ENCODE peak calls at places on chromosomes 16 and 17, in seven cellular contexts. R is breast epithelium, O is astrocyte of the cerebellum, K is brain microvascular endothelial cell, X is ovary, L is BJ, S is cardiac muscle cell. E is an unnamed sample.

GRCh38 chr17:50094753-50095616 is at the start of gene PDK2:
- DNase-seq in R (peak; percentile 98), O (peak; percentile 88), K (peak; percentile 92), X (peak; percentile 96), L (peak; percentile 63), S (peak; percentile 98), E (peak; percentile 84)

GRCh38 chr17:77328823-77329740 is 188.3 kb downstream of the SEC14L1 start:
- DNase-seq in R (peak; percentile 17), O (no peak), K (no peak), X (no peak), L (no peak), S (no peak), E (no peak)

GRCh38 chr16:31258366-31258765 is 1.4 kb upstream of the ITGAM start:
- DNase-seq in R (no peak), O (no peak), K (no peak), X (no peak), L (no peak), S (no peak), E (no peak)

GRCh38 chr17:38687291-38687690 is 12.5 kb upstream of the EPOP start:
- DNase-seq in R (no peak), O (no peak), K (no peak), X (no peak), L (no peak), S (peak; percentile 53), E (no peak)

GRCh38 chr17:81599719-81600486 is 37.0 kb downstream of the NPLOC4 start:
- DNase-seq in R (no peak), O (no peak), K (peak; percentile 74), X (no peak), L (no peak), S (no peak), E (no peak)

GRCh38 chr17:19769946-19770652 is 22.0 kb upstream of the ALDH3A1 start:
- DNase-seq in R (no peak), O (no peak), K (no peak), X (no peak), L (peak; percentile 84), S (peak; percentile 54), E (no peak)

GRCh38 chr16:80208015-80208414 is 332.8 kb upstream of the DYNLRB2 start:
- DNase-seq in R (no peak), O (no peak), K (no peak), X (no peak), L (no peak), S (no peak), E (no peak)

GRCh38 chr17:41912925-41913324 is 5.8 kb downstream of the ACLY start:
- DNase-seq in R (no peak), O (no peak), K (no peak), X (no peak), L (no peak), S (no peak), E (no peak)

GRCh38 chr17:68684860-68685493 is 83.8 kb upstream of the FAM20A start:
- DNase-seq in R (no peak), O (no peak), K (no peak), X (no peak), L (no peak), S (peak; percentile 70), E (no peak)

GRCh38 chr16:28875134-28876015 is 2.9 kb upstream of the ATP2A1 start:
- DNase-seq in R (no peak), O (no peak), K (no peak), X (no peak), L (no peak), S (no peak), E (no peak)

GRCh38 chr17:9024497-9024896 is 3.2 kb downstream of the NTN1 start:
- DNase-seq in R (no peak), O (no peak), K (no peak), X (no peak), L (no peak), S (no peak), E (no peak)

GRCh38 chr17:9389116-9389515 is 186.5 kb downstream of the STX8 start:
- DNase-seq in R (no peak), O (peak; percentile 59), K (peak; percentile 87), X (no peak), L (peak; percentile 76), S (peak; percentile 74), E (peak; percentile 85)

GRCh38 chr17:41695134-41695661 is 6.5 kb downstream of the EIF1 start:
- DNase-seq in R (no peak), O (no peak), K (no peak), X (no peak), L (no peak), S (no peak), E (no peak)

GRCh38 chr16:1794221-1794871 is 841 bp upstream of the IGFALS start:
- DNase-seq in R (no peak), O (no peak), K (no peak), X (peak; percentile 28), L (no peak), S (no peak), E (no peak)

GRCh38 chr16:23435500-23435899 is 17.5 kb downstream of the COG7 start:
- DNase-seq in R (no peak), O (no peak), K (peak; percentile 53), X (no peak), L (no peak), S (peak; percentile 68), E (peak; percentile 5)

GRCh38 chr17:29625037-29625750 is 2.5 kb upstream of the CORO6 start:
- DNase-seq in R (no peak), O (no peak), K (no peak), X (no peak), L (no peak), S (peak; percentile 60), E (no peak)

GRCh38 chr17:57523926-57524634 is 221.0 kb downstream of the CCDC182 start:
- DNase-seq in R (peak; percentile 67), O (no peak), K (no peak), X (no peak), L (no peak), S (no peak), E (no peak)

GRCh38 chr17:66088173-66088572 is 103.8 kb downstream of the CEP112 start:
- DNase-seq in R (no peak), O (no peak), K (no peak), X (no peak), L (no peak), S (no peak), E (no peak)

GRCh38 chr17:36601303-36602029 is at the start of gene MRM1:
- DNase-seq in R (peak; percentile 83), O (peak; percentile 58), K (peak; percentile 81), X (peak; percentile 94), L (peak; percentile 72), S (peak; percentile 92), E (peak; percentile 51)
- TF ChIP-seq CTCF in R (no peak), O (no peak), K (peak; percentile 32), X (no peak), L (peak; percentile 30), S (peak; percentile 24), E (no peak)

GRCh38 chr17:83107656-83108048 is 28.2 kb downstream of the METRNL start:
- DNase-seq in R (no peak), O (no peak), K (no peak), X (no peak), L (no peak), S (no peak), E (no peak)

GRCh38 chr17:83106913-83107655 is 27.7 kb downstream of the METRNL start:
- DNase-seq in R (no peak), O (no peak), K (no peak), X (no peak), L (no peak), S (peak; percentile 32), E (no peak)

GRCh38 chr17:83105512-83105911 is 26.1 kb downstream of the METRNL start:
- DNase-seq in R (no peak), O (no peak), K (no peak), X (no peak), L (no peak), S (no peak), E (no peak)

GRCh38 chr17:83104577-83105505 is 25.4 kb downstream of the METRNL start:
- DNase-seq in R (no peak), O (no peak), K (no peak), X (no peak), L (no peak), S (peak; percentile 53), E (no peak)

DNA sequence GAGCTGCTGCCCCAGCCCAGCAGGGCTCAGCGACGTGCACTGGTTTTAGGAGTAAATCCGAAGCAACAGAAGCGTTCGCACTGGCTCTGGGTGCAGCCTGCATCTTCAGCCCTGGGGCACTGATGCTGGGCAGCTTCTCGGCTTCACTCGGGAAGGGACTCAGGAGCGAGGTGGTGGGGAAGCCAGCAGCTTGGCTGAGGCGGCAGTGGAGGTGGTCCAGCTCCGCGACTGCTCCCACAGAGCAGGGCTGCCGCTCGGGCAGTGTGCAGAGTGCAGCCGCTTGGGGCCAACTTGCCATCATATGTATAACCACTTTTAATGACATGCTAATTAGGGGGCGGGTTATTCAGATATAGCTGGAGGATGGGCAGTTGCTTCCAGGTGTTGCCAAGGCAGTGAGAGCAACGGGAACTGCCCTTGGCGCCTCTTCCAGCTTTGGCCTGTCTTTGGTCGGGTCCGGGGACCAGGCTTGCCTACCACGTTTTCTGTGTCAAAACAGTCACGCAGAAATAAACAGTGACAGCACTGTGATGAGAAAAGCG is 26.7 kb downstream of the METRNL start:
- DNase-seq in R (no peak), O (no peak), K (no peak), X (no peak), L (no peak), S (no peak), E (no peak)
- H3K4me3 ChIP-seq in R (no peak overlapping the region), O (no peak overlapping the region), K (no peak overlapping the region), X (no peak overlapping the region), L (no peak overlapping the region), S (no peak overlapping the region), E (no peak overlapping the region)

DNA sequence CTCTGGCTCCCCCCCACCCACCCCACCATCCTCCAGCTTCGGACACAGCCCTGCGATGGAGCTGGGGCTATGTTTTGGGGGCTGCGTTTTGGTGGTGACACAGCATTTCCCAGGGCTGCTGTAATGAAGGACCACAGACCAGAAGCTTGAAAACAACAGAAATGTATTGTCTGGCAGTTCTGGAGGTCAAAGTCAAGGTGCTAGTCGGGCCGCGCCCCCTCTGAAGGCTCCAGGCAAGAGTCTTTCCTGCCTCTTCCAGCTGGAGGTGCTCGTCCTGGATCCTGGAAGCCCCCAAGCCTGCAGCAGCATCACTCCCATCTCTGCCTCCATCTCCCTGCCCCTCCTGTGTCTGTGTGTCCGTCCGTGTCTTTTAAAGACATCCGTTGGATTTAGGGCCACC is 50.8 kb downstream of the TBC1D16 start:
- DNase-seq in R (no peak), O (no peak), K (no peak), X (peak; percentile 25), L (no peak), S (no peak), E (no peak)
- TF ChIP-seq CTCF in R (no peak), O (no peak), K (no peak), X (no peak), L (no peak), S (no peak), E (no peak)

GRCh38 chr16:24541534-24541933 is 2.2 kb downstream of the RBBP6 start:
- DNase-seq in R (no peak), O (no peak), K (no peak), X (no peak), L (no peak), S (no peak), E (no peak)

GRCh38 chr16:24538756-24539294 is 541 bp upstream of the RBBP6 start:
- DNase-seq in R (no peak), O (no peak), K (peak; percentile 84), X (no peak), L (no peak), S (no peak), E (no peak)

GRCh38 chr16:24539295-24539849 is at the start of gene RBBP6:
- DNase-seq in R (peak; percentile 95), O (peak; percentile 92), K (peak; percentile 93), X (peak; percentile 96), L (peak; percentile 75), S (peak; percentile 99), E (peak; percentile 88)

GRCh38 chr16:24540575-24541240 is 1.3 kb downstream of the RBBP6 start:
- DNase-seq in R (no peak), O (no peak), K (no peak), X (peak; percentile 27), L (no peak), S (peak; percentile 17), E (no peak)

GRCh38 chr16:24539850-24540484 is 601 bp downstream of the RBBP6 start:
- DNase-seq in R (peak; percentile 43), O (no peak), K (no peak), X (peak; percentile 76), L (no peak), S (peak; percentile 61), E (no peak)
- H3K4me3 ChIP-seq in R (peak overlapping the region; percentile 89), O (peak overlapping the region; percentile 93), K (peak overlapping the region; percentile 87), X (peak overlapping the region; percentile 52), L (peak overlapping the region; percentile 99), S (peak overlapping the region; percentile 87), E (peak overlapping the region; percentile 97)